ENCODE peak calls at places on chromosomes 7 and 10, in seven cellular contexts. B, V, Y, G, H, N and Z are unnamed samples.

GRCh38 chr10:94069884-94070283 is 76.2 kb downstream of the PLCE1 start:
- DNase-seq in B (no peak), V (no peak), Y (no peak), G (no peak), H (no peak), N (no peak), Z (no peak)

GRCh38 chr10:62815373-62816111 is 624 bp downstream of the EGR2 start:
- DNase-seq in B (no peak), V (no peak), Y (no peak), G (no peak), H (no peak), N (no peak), Z (peak; percentile 36)

GRCh38 chr10:122263971-122264370 is 7.1 kb upstream of the BTBD16 start:
- DNase-seq in B (no peak), V (peak; percentile 77), Y (peak; percentile 84), G (no peak), H (no peak), N (peak; percentile 96), Z (no peak)

GRCh38 chr7:100895956-100896742 is 461 bp upstream of the ACHE start:
- DNase-seq in B (peak; percentile 54), V (no peak), Y (no peak), G (peak; percentile 57), H (peak; percentile 73), N (no peak), Z (peak; percentile 73)

GRCh38 chr7:39527296-39527695 is 38.9 kb upstream of the YAE1 start:
- DNase-seq in B (no peak), V (no peak), Y (no peak), G (no peak), H (no peak), N (no peak), Z (no peak)

GRCh38 chr10:120423350-120424197 is 33.5 kb upstream of the PLPP4 start:
- DNase-seq in B (peak; percentile 45), V (no peak), Y (no peak), G (peak; percentile 64), H (peak; percentile 57), N (peak; percentile 83), Z (peak; percentile 71)

GRCh38 chr7:135179321-135179925 is 8.9 kb upstream of the CYREN start:
- DNase-seq in B (no peak), V (no peak), Y (no peak), G (no peak), H (no peak), N (no peak), Z (no peak)

GRCh38 chr7:105519353-105519752 is 2.7 kb downstream of the PUS7 start:
- DNase-seq in B (no peak), V (no peak), Y (no peak), G (no peak), H (no peak), N (no peak), Z (no peak)

GRCh38 chr7:99006739-99007424 is 128.6 kb downstream of the TRRAP start:
- DNase-seq in B (no peak), V (no peak), Y (no peak), G (no peak), H (no peak), N (no peak), Z (no peak)

GRCh38 chr10:24255115-24255895 is 46.4 kb downstream of the KIAA1217 start:
- DNase-seq in B (no peak), V (no peak), Y (peak; percentile 81), G (peak; percentile 26), H (no peak), N (no peak), Z (no peak)

GRCh38 chr10:33487014-33487776 is 152.7 kb upstream of the NRP1 start:
- DNase-seq in B (no peak), V (no peak), Y (no peak), G (no peak), H (no peak), N (peak; percentile 20), Z (no peak)

GRCh38 chr10:111875760-111876159 is 307.8 kb downstream of the GPAM start:
- DNase-seq in B (no peak), V (no peak), Y (no peak), G (no peak), H (no peak), N (peak; percentile 31), Z (no peak)

GRCh38 chr10:58358314-58358933 is 23.6 kb downstream of the UBE2D1 start:
- DNase-seq in B (no peak), V (no peak), Y (no peak), G (no peak), H (no peak), N (no peak), Z (no peak)

GRCh38 chr10:14736600-14737081 is 38.1 kb downstream of the FAM107B start:
- DNase-seq in B (peak; percentile 35), V (peak; percentile 14), Y (no peak), G (no peak), H (peak; percentile 34), N (peak; percentile 39), Z (no peak)

GRCh38 chr10:125521721-125522680 is 161.0 kb downstream of the TEX36 start:
- DNase-seq in B (peak; percentile 23), V (no peak), Y (no peak), G (peak; percentile 89), H (no peak), N (no peak), Z (peak; percentile 56)

GRCh38 chr10:62050941-62051433 is 149.5 kb downstream of the ARID5B start:
- DNase-seq in B (peak; percentile 66), V (peak; percentile 80), Y (peak; percentile 83), G (no peak), H (peak; percentile 32), N (peak; percentile 91), Z (no peak)

GRCh38 chr7:99918959-99919813 is at the start of gene TRIM4:
- DNase-seq in B (peak; percentile 94), V (peak; percentile 60), Y (peak; percentile 79), G (peak; percentile 62), H (peak; percentile 96), N (peak; percentile 93), Z (peak; percentile 83)

GRCh38 chr10:99983280-99983988 is 26.3 kb downstream of the DNMBP start:
- DNase-seq in B (peak; percentile 46), V (no peak), Y (no peak), G (no peak), H (no peak), N (peak; percentile 85), Z (peak; percentile 68)

GRCh38 chr10:62640386-62640785 is 164.1 kb upstream of the ADO start:
- DNase-seq in B (no peak), V (no peak), Y (no peak), G (no peak), H (no peak), N (peak; percentile 15), Z (no peak)

GRCh38 chr10:46248651-46249131 is 38.1 kb upstream of the ANTXRL start:
- DNase-seq in B (no peak), V (no peak), Y (no peak), G (no peak), H (no peak), N (no peak), Z (no peak)

GRCh38 chr7:94111009-94111408 is 106.9 kb upstream of the BET1 start:
- DNase-seq in B (no peak), V (no peak), Y (no peak), G (no peak), H (no peak), N (no peak), Z (no peak)

GRCh38 chr10:36559990-36560389 is 565.4 kb upstream of the ANKRD30A start:
- DNase-seq in B (no peak), V (peak; percentile 23), Y (no peak), G (no peak), H (no peak), N (peak; percentile 74), Z (no peak)

GRCh38 chr10:58107506-58107905 is 160.2 kb downstream of the IPMK start:
- DNase-seq in B (no peak), V (peak; percentile 42), Y (no peak), G (no peak), H (no peak), N (peak; percentile 79), Z (no peak)

GRCh38 chr7:491958-492713 is 27.5 kb downstream of the PDGFA start:
- DNase-seq in B (no peak), V (no peak), Y (no peak), G (no peak), H (no peak), N (no peak), Z (peak; percentile 11)

GRCh38 chr10:78805176-78805575 is 263.6 kb upstream of the ZMIZ1 start:
- DNase-seq in B (no peak), V (peak; percentile 99), Y (peak; percentile 75), G (no peak), H (no peak), N (peak; percentile 100), Z (no peak)

DNA sequence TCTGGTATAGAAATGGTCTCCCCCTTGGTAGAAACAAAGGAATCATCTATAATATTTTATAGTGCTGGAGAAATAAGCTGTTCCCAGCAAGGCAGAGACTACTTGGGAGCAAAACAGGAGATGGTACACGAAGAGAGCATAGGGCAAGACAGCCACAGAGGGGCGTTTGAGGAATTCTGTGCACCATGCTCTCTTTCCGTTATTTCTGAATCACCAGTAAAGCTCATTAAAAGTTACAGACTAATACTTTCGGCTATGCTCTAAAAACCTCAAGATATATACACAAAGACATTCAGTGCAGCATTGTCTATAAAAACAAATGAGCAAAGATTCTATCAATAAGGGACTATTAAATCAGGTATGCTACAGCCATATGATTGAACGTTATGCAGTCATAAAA is 68.5 kb upstream of the FHIP2A start:
- DNase-seq in B (no peak), V (no peak), Y (no peak), G (no peak), H (no peak), N (peak; percentile 15), Z (no peak)
- TF ChIP-seq CTCF in B (no peak), V (peak; percentile 50), Y (no peak), G (no peak), H (no peak), N (peak; percentile 20), Z (no peak)

GRCh38 chr10:588246-589165 is 101.0 kb downstream of the DIP2C start:
- DNase-seq in B (no peak), V (no peak), Y (no peak), G (no peak), H (no peak), N (peak; percentile 53), Z (no peak)
- TF ChIP-seq CTCF in B (no peak), V (peak; percentile 53), Y (no peak), G (no peak), H (no peak), N (peak; percentile 52), Z (no peak)

GRCh38 chr10:13414855-13415254 is 66.8 kb upstream of the SEPHS1 start:
- DNase-seq in B (no peak), V (no peak), Y (no peak), G (peak; percentile 62), H (no peak), N (peak; percentile 26), Z (no peak)
- TF ChIP-seq CTCF in B (no peak), V (peak; percentile 38), Y (peak; percentile 21), G (no peak), H (no peak), N (peak; percentile 46), Z (no peak)

GRCh38 chr7:108659867-108660266 is 90.2 kb downstream of the DNAJB9 start:
- DNase-seq in B (no peak), V (no peak), Y (no peak), G (no peak), H (no peak), N (no peak), Z (no peak)

GRCh38 chr7:108662783-108663182 is 93.1 kb downstream of the DNAJB9 start:
- DNase-seq in B (no peak), V (no peak), Y (no peak), G (no peak), H (no peak), N (no peak), Z (no peak)

GRCh38 chr7:108660465-108660864 is 90.8 kb downstream of the DNAJB9 start:
- DNase-seq in B (no peak), V (no peak), Y (no peak), G (no peak), H (no peak), N (no peak), Z (no peak)
- TF ChIP-seq CTCF in B (no peak), V (peak; percentile 9), Y (peak; percentile 60), G (no peak), H (peak; percentile 12), N (peak; percentile 18), Z (peak; percentile 52)